ENCODE peak calls at places on chromosome 9, in five cellular contexts. K is ovary, R is cardiac fibroblast, N is astrocyte of the spinal cord, D is foreskin fibroblast. F is an unnamed sample.

GRCh38 chr9:12538842-12539584 is 154.2 kb upstream of the TYRP1 start:
- DNase-seq in D (no peak), K (no peak), R (peak), N (no peak), F (no peak)

GRCh38 chr9:35193762-35194161 is 32.0 kb downstream of the UNC13B start:
- DNase-seq in N (no peak), D (no peak), K (no peak), R (peak), F (no peak)

GRCh38 chr9:94908583-94909249 is 182.2 kb downstream of the AOPEP start:
- DNase-seq in D (no peak), N (no peak), R (no peak), K (no peak), F (peak)

GRCh38 chr9:24900179-24900578 is 354.5 kb upstream of the IZUMO3 start:
- DNase-seq in D (no peak), R (no peak), N (no peak), K (no peak), F (no peak)

GRCh38 chr9:93127395-93127911 is 6.6 kb downstream of the NINJ1 start:
- DNase-seq in R (peak), N (peak), D (no peak), K (peak), F (no peak)

GRCh38 chr9:94805585-94805984 is 79.1 kb downstream of the AOPEP start:
- DNase-seq in K (no peak), R (peak), N (peak), D (peak), F (peak)

GRCh38 chr9:5428794-5429528 is 8.8 kb downstream of the PLGRKT start:
- DNase-seq in K (no peak), D (no peak), N (no peak), R (no peak), F (no peak)

GRCh38 chr9:76023715-76024195 is 133.3 kb downstream of the PCSK5 start:
- DNase-seq in N (peak), K (no peak), R (no peak), D (no peak), F (no peak)

GRCh38 chr9:6788175-6789016 is 30.6 kb downstream of the KDM4C start:
- DNase-seq in K (no peak), N (peak), D (peak), R (peak), F (peak)

GRCh38 chr9:135376511-135377173 is 102.9 kb upstream of the PPP1R26 start:
- DNase-seq in R (no peak), D (no peak), K (no peak), N (no peak), F (no peak)

GRCh38 chr9:126504086-126504976 is 109.4 kb upstream of the LMX1B start:
- DNase-seq in D (no peak), R (no peak), K (no peak), N (no peak), F (no peak)

GRCh38 chr9:130266236-130267098 is 907 bp downstream of the HMCN2 start:
- DNase-seq in D (no peak), R (no peak), N (no peak), K (no peak), F (no peak)
- H3K4me3 ChIP-seq in D (no peak), R (no peak), N (no peak), K (peak), F (no peak)

GRCh38 chr9:88748566-88749238 is 213.7 kb downstream of the NXNL2 start:
- DNase-seq in N (peak), D (peak), R (peak), K (no peak), F (peak)

GRCh38 chr9:88745281-88746001 is 210.5 kb downstream of the NXNL2 start:
- DNase-seq in K (no peak), D (peak), N (peak), R (peak), F (no peak)

GRCh38 chr9:88747768-88748167 is 212.8 kb downstream of the NXNL2 start:
- DNase-seq in D (peak), R (peak), N (peak), K (no peak), F (no peak)

GRCh38 chr9:88746744-88747398 is 211.9 kb downstream of the NXNL2 start:
- DNase-seq in R (no peak), N (no peak), D (no peak), K (no peak), F (no peak)

GRCh38 chr9:88746029-88746743 is 211.2 kb downstream of the NXNL2 start:
- DNase-seq in D (peak), K (peak), R (peak), N (peak), F (no peak)
- TF ChIP-seq CTCF in D (no peak), K (no peak), R (no peak), N (no peak), F (no peak)

GRCh38 chr9:136777359-136777758 is 13.0 kb upstream of the LCN15 start:
- DNase-seq in D (no peak), R (no peak), K (no peak), N (no peak), F (no peak)
- H3K4me3 ChIP-seq in D (no peak), R (no peak), K (no peak), N (no peak), F (no peak)

DNA sequence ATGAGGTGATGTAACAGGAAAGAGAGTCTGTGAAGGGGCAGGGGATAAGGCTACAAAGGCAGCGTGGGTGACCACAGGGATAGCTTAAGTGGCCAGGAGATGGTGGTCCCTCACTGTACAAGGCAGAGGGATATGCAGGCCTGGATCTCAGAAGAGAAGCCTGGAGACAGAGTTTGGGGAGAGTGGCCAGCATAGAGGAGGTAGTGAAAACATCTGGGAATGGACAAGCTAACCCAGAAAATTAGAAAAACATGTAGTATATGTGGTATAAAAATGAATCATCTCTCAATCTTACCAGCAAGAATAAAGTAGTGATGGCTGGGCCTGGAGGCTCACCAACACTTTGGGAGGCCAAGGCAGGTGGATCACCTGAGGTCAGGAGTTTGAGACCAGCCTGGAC is 349.2 kb upstream of the KLF4 start:
- DNase-seq in N (no peak), D (no peak), R (no peak), K (no peak), F (no peak)
- TF ChIP-seq CTCF in N (no peak), D (no peak), R (no peak), K (no peak), F (no peak)

DNA sequence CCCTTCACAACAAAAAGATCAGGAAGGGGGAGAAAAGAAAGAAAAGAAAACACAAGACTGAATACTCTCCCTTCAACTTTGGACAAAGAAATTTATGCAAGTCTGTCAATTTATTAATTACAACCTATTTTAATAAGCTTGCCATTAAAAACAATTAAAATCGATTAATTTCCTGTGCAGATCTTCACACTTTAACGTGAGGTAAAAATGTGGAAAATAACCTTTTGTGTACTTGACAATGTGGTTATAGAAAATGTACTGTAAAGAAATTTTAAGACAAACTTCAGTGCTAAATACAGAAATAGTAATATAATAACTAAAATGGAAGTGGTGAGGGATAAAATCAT is 2.7 kb upstream of the MLLT3 start:
- DNase-seq in R (no peak), N (no peak), K (no peak), D (no peak), F (no peak)
- H3K4me3 ChIP-seq in R (no peak), N (peak), K (no peak), D (peak), F (peak)

GRCh38 chr9:133647765-133648469 is 11.8 kb downstream of the DBH start:
- DNase-seq in D (no peak), K (no peak), N (no peak), R (no peak), F (no peak)
- TF ChIP-seq CTCF in D (no peak), K (no peak), N (no peak), R (no peak), F (no peak)

DNA sequence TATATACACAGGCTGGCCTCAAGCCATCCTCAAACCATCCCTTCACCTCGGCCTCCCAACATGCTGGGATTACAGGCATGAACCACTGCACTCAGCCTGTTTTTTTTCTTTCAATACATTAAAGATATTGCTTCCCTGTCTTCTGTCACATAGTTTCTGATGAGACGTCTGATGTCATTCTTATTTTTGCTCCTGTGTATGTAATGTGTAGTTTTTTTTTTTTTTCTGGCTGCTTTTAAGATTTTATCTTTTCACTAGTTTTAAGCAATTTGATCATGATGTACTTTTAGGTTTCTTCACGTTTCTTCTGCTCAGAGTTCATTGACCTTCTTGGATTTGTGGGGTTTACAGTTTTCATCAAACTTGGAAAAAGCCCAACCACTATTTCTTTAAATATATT is 11.3 kb upstream of the RGS3 start:
- DNase-seq in R (no peak), K (no peak), N (no peak), D (no peak), F (no peak)
- H3K4me3 ChIP-seq in R (no peak), K (no peak), N (no peak), D (no peak), F (no peak)

F was measured in epithelial cell of proximal tubule.